ENCODE peak calls at places on chromosomes 3 and 15, in eight cellular contexts. R is GM10248; N is iris pigment epithelial cell; Q is activated CD4-positive, alpha-beta memory T cell treated with anti-CD3 and anti-CD28 coated beads, Interleukin-2, amount 10 ng/mL, durations not matched to agents 7 days and 5 days; K is dorsolateral prefrontal cortex; J is stimulated activated CD4-positive, alpha-beta T cell treated with anti-CD3 and anti-CD28 coated beads, TNF-alpha, amount 100 ng/mL, for 1 hour; S is frontal cortex; G is NCI-H187. U is an unnamed sample.
A peak's percentile ranks its signal among the peaks of the same experiment; 100 is the strongest.

GRCh38 chr3:190444576-190445145 is 5.0 kb downstream of the TMEM207 start:
- DNase-seq in Q (no peak), G (no peak), R (no peak), J (no peak), N (peak; percentile 35), K (no peak), S (no peak), U (no peak)

GRCh38 chr15:45121020-45121419 is 6.9 kb downstream of the DUOXA2 start:
- DNase-seq in Q (no peak), R (no peak), S (no peak), N (no peak), G (no peak), J (no peak), K (no peak), U (no peak)

GRCh38 chr3:158403013-158403412 is 168.0 kb upstream of the MLF1 start:
- DNase-seq in S (no peak), K (no peak), Q (no peak), N (no peak), R (no peak), J (no peak), G (no peak), U (no peak)

GRCh38 chr3:197493049-197493448 is 62.7 kb downstream of the BDH1 start:
- DNase-seq in J (no peak), N (no peak), K (no peak), Q (no peak), S (no peak), G (no peak), R (no peak), U (no peak)

GRCh38 chr3:183895296-183895695 is 10.6 kb upstream of the PARL start:
- DNase-seq in N (peak; percentile 57), S (peak; percentile 62), G (no peak), R (peak; percentile 86), J (no peak), Q (peak; percentile 40), K (no peak), U (peak; percentile 74)

GRCh38 chr3:107208100-107208499 is 169.1 kb upstream of the CCDC54 start:
- DNase-seq in G (no peak), K (no peak), N (peak; percentile 99), R (no peak), Q (no peak), J (no peak), S (peak; percentile 6), U (no peak)

GRCh38 chr15:89155656-89156055 is 65.7 kb downstream of the RLBP1 start:
- DNase-seq in R (no peak), G (no peak), S (no peak), N (no peak), J (no peak), K (no peak), Q (no peak), U (no peak)

GRCh38 chr3:154972951-154973350 is 107.2 kb upstream of the MME start:
- DNase-seq in Q (no peak), N (peak; percentile 98), G (no peak), S (no peak), K (no peak), R (no peak), J (no peak), U (no peak)

GRCh38 chr3:11846281-11847034 is at the start of gene TAMM41:
- DNase-seq in K (peak; percentile 92), G (peak; percentile 58), S (peak; percentile 49), Q (peak; percentile 91), J (peak; percentile 79), N (peak; percentile 92), R (peak; percentile 94), U (peak; percentile 53)

GRCh38 chr3:294096-294495 is 97.5 kb downstream of the CHL1 start:
- DNase-seq in R (no peak), K (no peak), Q (no peak), N (no peak), J (no peak), S (no peak), G (no peak), U (no peak)

GRCh38 chr3:74883690-74884089 is 269.2 kb upstream of the CNTN3 start:
- DNase-seq in Q (no peak), S (no peak), R (no peak), N (peak; percentile 6), J (no peak), K (no peak), G (no peak), U (no peak)

GRCh38 chr15:85741021-85741421 is 53.7 kb downstream of the KLHL25 start:
- DNase-seq in S (no peak), G (no peak), J (no peak), K (peak; percentile 49), R (no peak), Q (no peak), N (no peak), U (no peak)

GRCh38 chr3:192851821-192852352 is 65.8 kb downstream of the MB21D2 start:
- DNase-seq in S (peak; percentile 27), G (no peak), R (no peak), N (peak; percentile 57), K (peak; percentile 20), Q (no peak), J (no peak), U (no peak)

GRCh38 chr3:186929186-186929585 is 1.1 kb upstream of the ST6GAL1 start:
- DNase-seq in S (no peak), K (no peak), G (no peak), R (no peak), Q (no peak), N (no peak), J (no peak), U (no peak)

GRCh38 chr3:108455212-108455705 is 55.1 kb downstream of the MYH15 start:
- DNase-seq in J (no peak), N (peak; percentile 22), R (no peak), Q (no peak), S (no peak), K (no peak), G (no peak), U (no peak)

GRCh38 chr15:80823995-80824394 is 44.8 kb downstream of the CEMIP start:
- DNase-seq in Q (no peak), N (no peak), S (no peak), R (no peak), J (no peak), G (no peak), K (no peak), U (no peak)

GRCh38 chr15:90749754-90750153 is 32.6 kb downstream of the BLM start:
- DNase-seq in Q (no peak), S (no peak), K (peak; percentile 5), J (no peak), G (no peak), R (peak; percentile 16), N (no peak), U (no peak)

GRCh38 chr15:49843725-49844124 is 222.9 kb downstream of the DTWD1 start:
- DNase-seq in R (no peak), J (no peak), K (no peak), Q (no peak), N (no peak), S (no peak), G (no peak), U (no peak)

GRCh38 chr3:48614044-48614443 is 4.6 kb upstream of the UQCRC1 start:
- DNase-seq in J (no peak), G (no peak), N (peak; percentile 82), K (no peak), S (no peak), Q (no peak), R (no peak), U (no peak)

GRCh38 chr3:49668861-49669260 is 5.3 kb upstream of the APEH start:
- DNase-seq in R (no peak), N (peak; percentile 21), Q (no peak), J (no peak), S (no peak), K (no peak), G (no peak), U (no peak)

GRCh38 chr3:151219056-151219455 is 16.0 kb upstream of the GPR171 start:
- DNase-seq in Q (no peak), R (no peak), G (no peak), J (no peak), N (peak; percentile 84), S (no peak), K (no peak), U (no peak)

GRCh38 chr15:83206387-83206970 is 1.1 kb downstream of the HDGFL3 start:
- DNase-seq in Q (no peak), S (no peak), G (no peak), K (no peak), N (peak; percentile 28), R (no peak), J (no peak), U (no peak)

GRCh38 chr3:134699721-134700120 is 48.9 kb upstream of the KY start:
- DNase-seq in R (no peak), S (no peak), Q (no peak), J (no peak), G (no peak), N (no peak), K (no peak), U (no peak)

GRCh38 chr3:197559662-197560061 is 3.9 kb upstream of the BDH1 start:
- DNase-seq in R (no peak), Q (no peak), K (no peak), S (no peak), N (no peak), J (no peak), G (no peak), U (no peak)

GRCh38 chr3:13069495-13069894 is 3.7 kb downstream of the IQSEC1 start:
- DNase-seq in R (peak; percentile 74), Q (peak; percentile 83), S (no peak), G (no peak), J (no peak), K (no peak), N (no peak), U (no peak)

GRCh38 chr3:181417748-181418147 is 294.0 kb upstream of the SOX2 start:
- DNase-seq in S (no peak), J (no peak), Q (no peak), K (peak; percentile 32), R (no peak), N (peak; percentile 2), G (no peak), U (no peak)

GRCh38 chr3:176650478-176650877 is 546.8 kb downstream of the TBL1XR1 start:
- DNase-seq in R (no peak), J (no peak), G (no peak), S (no peak), K (no peak), N (peak; percentile 73), Q (no peak), U (no peak)

GRCh38 chr3:30124435-30125390 is 481.7 kb upstream of the TGFBR2 start:
- DNase-seq in G (no peak), S (no peak), N (peak; percentile 81), R (no peak), K (no peak), J (no peak), Q (no peak), U (no peak)

GRCh38 chr15:78944669-78945407 is at the start of gene CTSH:
- DNase-seq in J (peak; percentile 72), Q (peak; percentile 84), N (peak; percentile 55), G (peak; percentile 57), K (peak; percentile 82), R (peak; percentile 94), S (peak; percentile 75), U (peak; percentile 53)

U was measured in NCI-H2107.